ENCODE peak calls at places on chromosomes 13 and 19, in nine cellular contexts. X, D, K, R, A, B, Q, F and V are unnamed samples.
A peak's percentile ranks its signal among the peaks of the same experiment; 100 is the strongest.

GRCh38 chr13:61880576-61881283 is 465.1 kb upstream of the PCDH20 start:
- DNase-seq in X (peak; percentile 32), D (no peak), K (no peak), R (no peak), A (peak; percentile 5), B (no peak), Q (no peak), F (no peak), V (no peak)

GRCh38 chr13:73365240-73365639 is 306.4 kb downstream of the KLF5 start:
- DNase-seq in X (no peak), D (no peak), K (no peak), R (peak; percentile 14), A (no peak), B (peak; percentile 17), Q (no peak), F (no peak), V (no peak)

GRCh38 chr19:53877361-53877766 is 4.6 kb upstream of the PRKCG start:
- DNase-seq in X (no peak), D (no peak), K (peak; percentile 48), R (no peak), A (no peak), B (no peak), Q (no peak), F (no peak), V (peak; percentile 7)

GRCh38 chr19:40388486-40388885 is 1.5 kb downstream of the HIPK4 start:
- DNase-seq in X (no peak), D (no peak), K (no peak), R (no peak), A (no peak), B (no peak), Q (no peak), F (no peak), V (no peak)

GRCh38 chr19:17348700-17349099 is 11.3 kb downstream of the GTPBP3 start:
- DNase-seq in X (peak; percentile 75), D (no peak), K (no peak), R (peak; percentile 41), A (peak; percentile 53), B (peak; percentile 53), Q (peak; percentile 12), F (peak; percentile 76), V (peak; percentile 90)

GRCh38 chr19:32543107-32543900 is 37.7 kb upstream of the PDCD5 start:
- DNase-seq in X (no peak), D (no peak), K (no peak), R (no peak), A (peak; percentile 6), B (no peak), Q (no peak), F (peak; percentile 50), V (no peak)

GRCh38 chr19:35703343-35703742 is 1.0 kb upstream of the ZBTB32 start:
- DNase-seq in X (no peak), D (no peak), K (no peak), R (no peak), A (no peak), B (no peak), Q (no peak), F (no peak), V (no peak)

GRCh38 chr19:32010071-32010470 is 335.3 kb upstream of the ZNF507 start:
- DNase-seq in X (no peak), D (no peak), K (no peak), R (no peak), A (no peak), B (no peak), Q (no peak), F (no peak), V (no peak)

GRCh38 chr19:6126335-6126974 is 9.0 kb upstream of the ACSBG2 start:
- DNase-seq in X (peak; percentile 43), D (no peak), K (no peak), R (peak; percentile 32), A (peak; percentile 71), B (peak; percentile 61), Q (no peak), F (peak; percentile 73), V (no peak)

GRCh38 chr19:39405930-39406655 is 554 bp upstream of the ZFP36 start:
- DNase-seq in X (no peak), D (no peak), K (peak; percentile 85), R (no peak), A (no peak), B (no peak), Q (peak; percentile 51), F (no peak), V (peak; percentile 16)

GRCh38 chr13:20127563-20128458 is 33.0 kb downstream of the GJA3 start:
- DNase-seq in X (peak; percentile 67), D (peak; percentile 58), K (peak; percentile 21), R (peak; percentile 64), A (peak; percentile 16), B (no peak), Q (no peak), F (peak; percentile 65), V (peak; percentile 72)

GRCh38 chr19:30733826-30734550 is 361.8 kb downstream of the ZNF536 start:
- DNase-seq in X (no peak), D (no peak), K (no peak), R (no peak), A (no peak), B (no peak), Q (no peak), F (no peak), V (no peak)

GRCh38 chr19:6668696-6669095 is 1.3 kb downstream of the TNFSF14 start:
- DNase-seq in X (no peak), D (no peak), K (no peak), R (no peak), A (no peak), B (no peak), Q (no peak), F (no peak), V (no peak)

GRCh38 chr13:59750860-59751259 is 412.9 kb downstream of the DIAPH3 start:
- DNase-seq in X (peak; percentile 34), D (peak; percentile 21), K (no peak), R (no peak), A (peak; percentile 57), B (no peak), Q (no peak), F (no peak), V (peak; percentile 7)

GRCh38 chr13:66225071-66225470 is 1005.1 kb downstream of the PCDH9 start:
- DNase-seq in X (no peak), D (no peak), K (no peak), R (no peak), A (no peak), B (no peak), Q (no peak), F (no peak), V (no peak)

GRCh38 chr19:40907968-40908735 is 26.1 kb upstream of the CYP2A7 start:
- DNase-seq in X (no peak), D (no peak), K (peak; percentile 46), R (no peak), A (no peak), B (no peak), Q (no peak), F (no peak), V (no peak)

GRCh38 chr13:110475550-110476219 is 85.8 kb downstream of the RAB20 start:
- DNase-seq in X (no peak), D (no peak), K (no peak), R (no peak), A (no peak), B (no peak), Q (no peak), F (no peak), V (no peak)

GRCh38 chr13:72774019-72774418 is 7.7 kb downstream of the DIS3 start:
- DNase-seq in X (no peak), D (no peak), K (no peak), R (no peak), A (no peak), B (no peak), Q (no peak), F (peak; percentile 9), V (no peak)

GRCh38 chr19:33329727-33330126 is 27.4 kb upstream of the CEBPA start:
- DNase-seq in X (no peak), D (no peak), K (no peak), R (no peak), A (no peak), B (no peak), Q (no peak), F (no peak), V (no peak)

GRCh38 chr19:49335071-49335783 is at the start of gene CD37:
- DNase-seq in X (no peak), D (no peak), K (peak; percentile 55), R (no peak), A (no peak), B (no peak), Q (no peak), F (no peak), V (no peak)

GRCh38 chr13:112831196-112831595 is 137.8 kb upstream of the MCF2L start:
- DNase-seq in X (no peak), D (no peak), K (no peak), R (no peak), A (no peak), B (no peak), Q (no peak), F (no peak), V (no peak)

GRCh38 chr13:109156181-109156935 is 526.9 kb downstream of the MYO16 start:
- DNase-seq in X (no peak), D (no peak), K (no peak), R (no peak), A (peak; percentile 86), B (no peak), Q (no peak), F (peak; percentile 86), V (peak; percentile 73)

GRCh38 chr13:73275163-73275562 is 216.4 kb downstream of the KLF5 start:
- DNase-seq in X (no peak), D (no peak), K (no peak), R (no peak), A (no peak), B (no peak), Q (no peak), F (no peak), V (no peak)

GRCh38 chr13:71760226-71760591 is 106.8 kb downstream of the DACH1 start:
- DNase-seq in X (no peak), D (no peak), K (no peak), R (no peak), A (no peak), B (peak; percentile 61), Q (no peak), F (no peak), V (no peak)

GRCh38 chr13:39023316-39023715 is 14.6 kb downstream of the PROSER1 start:
- DNase-seq in X (no peak), D (no peak), K (no peak), R (no peak), A (peak; percentile 69), B (no peak), Q (no peak), F (peak; percentile 18), V (no peak)

GRCh38 chr19:10431254-10431942 is 11.1 kb downstream of the PDE4A start:
- DNase-seq in X (no peak), D (no peak), K (no peak), R (no peak), A (no peak), B (no peak), Q (no peak), F (no peak), V (peak; percentile 30)

GRCh38 chr13:42997381-42997780 is 5.3 kb upstream of the EPSTI1 start:
- DNase-seq in X (no peak), D (no peak), K (no peak), R (no peak), A (peak; percentile 40), B (no peak), Q (no peak), F (peak; percentile 77), V (no peak)

GRCh38 chr19:2579678-2580280 is 103.9 kb downstream of the GADD45B start:
- DNase-seq in X (no peak), D (no peak), K (no peak), R (no peak), A (no peak), B (no peak), Q (no peak), F (no peak), V (peak; percentile 55)